ENCODE peak calls at places on chromosomes 12 and 14, in ten cellular contexts. One of them, this sample, is unnamed.

GRCh38 chr12:105862163-105862821 is 276.5 kb downstream of the NUAK1 start:
- DNase-seq in B cell: no peak
- DNase-seq in LoVo: no peak
- DNase-seq in neural progenitor cell: no peak
- DNase-seq in GM19239: no peak
- DNase-seq in HCEC 1CT: no peak
- DNase-seq in COLO829: no peak
- DNase-seq in NCI-H748 treated with DMSO at 0.1 percent for 48 hours: no peak
- DNase-seq in HFFc6: no peak
- DNase-seq in CD8-positive, alpha-beta memory T cell: no peak
- DNase-seq in this sample: no peak

GRCh38 chr14:71142375-71143038 is 235.2 kb downstream of the PCNX1 start:
- DNase-seq in B cell: peak; percentile 55
- DNase-seq in LoVo: no peak
- DNase-seq in neural progenitor cell: no peak
- DNase-seq in GM19239: no peak
- DNase-seq in HCEC 1CT: peak; percentile 93
- DNase-seq in COLO829: no peak
- DNase-seq in NCI-H748 treated with DMSO at 0.1 percent for 48 hours: no peak
- DNase-seq in HFFc6: peak; percentile 96
- DNase-seq in CD8-positive, alpha-beta memory T cell: peak; percentile 40
- DNase-seq in this sample: no peak

GRCh38 chr14:105387530-105387922 is 10.8 kb upstream of the TEX22 start:
- DNase-seq in B cell: no peak
- DNase-seq in LoVo: no peak
- DNase-seq in neural progenitor cell: no peak
- DNase-seq in GM19239: no peak
- DNase-seq in HCEC 1CT: no peak
- DNase-seq in COLO829: no peak
- DNase-seq in NCI-H748 treated with DMSO at 0.1 percent for 48 hours: no peak
- DNase-seq in HFFc6: no peak
- DNase-seq in CD8-positive, alpha-beta memory T cell: no peak
- DNase-seq in this sample: no peak

GRCh38 chr12:27333311-27334009 is 824 bp downstream of the BMAL2 start:
- DNase-seq in B cell: peak; percentile 57
- DNase-seq in LoVo: peak; percentile 38
- DNase-seq in neural progenitor cell: peak; percentile 43
- DNase-seq in GM19239: no peak
- DNase-seq in HCEC 1CT: no peak
- DNase-seq in COLO829: no peak
- DNase-seq in NCI-H748 treated with DMSO at 0.1 percent for 48 hours: no peak
- DNase-seq in HFFc6: no peak
- DNase-seq in CD8-positive, alpha-beta memory T cell: peak; percentile 9
- DNase-seq in this sample: peak; percentile 28

GRCh38 chr12:52495385-52495784 is 2.3 kb upstream of the KRT6A start:
- DNase-seq in B cell: no peak
- DNase-seq in LoVo: peak; percentile 37
- DNase-seq in neural progenitor cell: peak; percentile 30
- DNase-seq in GM19239: no peak
- DNase-seq in HCEC 1CT: no peak
- DNase-seq in COLO829: no peak
- DNase-seq in NCI-H748 treated with DMSO at 0.1 percent for 48 hours: peak; percentile 14
- DNase-seq in HFFc6: no peak
- DNase-seq in CD8-positive, alpha-beta memory T cell: no peak
- DNase-seq in this sample: no peak

GRCh38 chr12:31647106-31647505 is 12.4 kb upstream of the ETFBKMT start:
- DNase-seq in B cell: no peak
- DNase-seq in LoVo: no peak
- DNase-seq in neural progenitor cell: no peak
- DNase-seq in GM19239: no peak
- DNase-seq in HCEC 1CT: no peak
- DNase-seq in COLO829: no peak
- DNase-seq in NCI-H748 treated with DMSO at 0.1 percent for 48 hours: no peak
- DNase-seq in HFFc6: peak; percentile 60
- DNase-seq in CD8-positive, alpha-beta memory T cell: no peak
- DNase-seq in this sample: no peak

GRCh38 chr14:104157303-104157928 is 19.0 kb downstream of the KIF26A start:
- DNase-seq in B cell: no peak
- DNase-seq in LoVo: no peak
- DNase-seq in neural progenitor cell: peak; percentile 50
- DNase-seq in GM19239: no peak
- DNase-seq in HCEC 1CT: no peak
- DNase-seq in COLO829: no peak
- DNase-seq in NCI-H748 treated with DMSO at 0.1 percent for 48 hours: no peak
- DNase-seq in HFFc6: no peak
- DNase-seq in CD8-positive, alpha-beta memory T cell: no peak
- DNase-seq in this sample: no peak

GRCh38 chr12:110857528-110857927 is 10.7 kb downstream of the CCDC63 start:
- DNase-seq in B cell: no peak
- DNase-seq in LoVo: no peak
- DNase-seq in neural progenitor cell: peak; percentile 63
- DNase-seq in GM19239: no peak
- DNase-seq in HCEC 1CT: no peak
- DNase-seq in COLO829: no peak
- DNase-seq in NCI-H748 treated with DMSO at 0.1 percent for 48 hours: no peak
- DNase-seq in HFFc6: no peak
- DNase-seq in CD8-positive, alpha-beta memory T cell: no peak
- DNase-seq in this sample: no peak